ENCODE peak calls at places on chromosome 5, in five cellular contexts. One of them, this sample, is unnamed.

GRCh38 chr5:61328791-61329617 is 3.1 kb upstream of the ZSWIM6 start:
- DNase-seq in fibroblast of villous mesenchyme: peak
- DNase-seq in GM12865: no peak
- DNase-seq in bronchial epithelial cell: no peak
- DNase-seq in uterus: no peak
- DNase-seq in this sample: no peak

GRCh38 chr5:103366938-103367549 is 108.5 kb downstream of the MACIR start:
- DNase-seq in GM12865: no peak
- DNase-seq in uterus: no peak
- DNase-seq in fibroblast of villous mesenchyme: no peak
- DNase-seq in bronchial epithelial cell: no peak
- DNase-seq in this sample: no peak

GRCh38 chr5:159581502-159582249 is 251.4 kb upstream of the IL12B start:
- DNase-seq in GM12865: no peak
- DNase-seq in bronchial epithelial cell: peak
- DNase-seq in uterus: no peak
- DNase-seq in fibroblast of villous mesenchyme: peak
- DNase-seq in this sample: peak

GRCh38 chr5:154412925-154413324 is 32.9 kb upstream of the SAP30L start:
- DNase-seq in fibroblast of villous mesenchyme: no peak
- DNase-seq in GM12865: no peak
- DNase-seq in bronchial epithelial cell: no peak
- DNase-seq in uterus: no peak
- DNase-seq in this sample: no peak

GRCh38 chr5:145025775-145026174 is 809.4 kb downstream of the PRELID2 start:
- DNase-seq in GM12865: no peak
- DNase-seq in fibroblast of villous mesenchyme: no peak
- DNase-seq in uterus: no peak
- DNase-seq in bronchial epithelial cell: no peak
- DNase-seq in this sample: no peak

GRCh38 chr5:78483809-78484521 is 123.5 kb downstream of the SCAMP1 start:
- DNase-seq in uterus: peak
- DNase-seq in fibroblast of villous mesenchyme: peak
- DNase-seq in GM12865: peak
- DNase-seq in bronchial epithelial cell: peak
- DNase-seq in this sample: peak

GRCh38 chr5:73434921-73435320 is 13.7 kb downstream of the FOXD1 start:
- DNase-seq in GM12865: no peak
- DNase-seq in bronchial epithelial cell: no peak
- DNase-seq in uterus: no peak
- DNase-seq in fibroblast of villous mesenchyme: no peak
- DNase-seq in this sample: no peak

GRCh38 chr5:34486160-34486765 is 169.9 kb upstream of the RAI14 start:
- DNase-seq in fibroblast of villous mesenchyme: peak
- DNase-seq in GM12865: peak
- DNase-seq in bronchial epithelial cell: peak
- DNase-seq in uterus: peak
- DNase-seq in this sample: peak

GRCh38 chr5:171724771-171725609 is 60.6 kb upstream of the SMIM23 start:
- DNase-seq in uterus: no peak
- DNase-seq in fibroblast of villous mesenchyme: peak
- DNase-seq in GM12865: no peak
- DNase-seq in bronchial epithelial cell: peak
- DNase-seq in this sample: peak

GRCh38 chr5:100827481-100827889 is 75.6 kb downstream of the ST8SIA4 start:
- DNase-seq in bronchial epithelial cell: peak
- DNase-seq in fibroblast of villous mesenchyme: peak
- DNase-seq in uterus: no peak
- DNase-seq in GM12865: peak
- DNase-seq in this sample: peak

GRCh38 chr5:27208051-27208450 is 169.7 kb upstream of the CDH9 start:
- DNase-seq in uterus: no peak
- DNase-seq in GM12865: no peak
- DNase-seq in bronchial epithelial cell: no peak
- DNase-seq in fibroblast of villous mesenchyme: no peak
- DNase-seq in this sample: no peak

GRCh38 chr5:52725065-52725746 is 62.5 kb upstream of the ITGA1 start:
- DNase-seq in uterus: no peak
- DNase-seq in fibroblast of villous mesenchyme: peak
- DNase-seq in GM12865: peak
- DNase-seq in bronchial epithelial cell: peak
- DNase-seq in this sample: no peak

GRCh38 chr5:86814907-86815306 is 197.2 kb downstream of the COX7C start:
- DNase-seq in GM12865: no peak
- DNase-seq in uterus: no peak
- DNase-seq in fibroblast of villous mesenchyme: no peak
- DNase-seq in bronchial epithelial cell: no peak
- DNase-seq in this sample: no peak

GRCh38 chr5:67537439-67538342 is 341.1 kb upstream of the CD180 start:
- DNase-seq in GM12865: no peak
- DNase-seq in uterus: peak
- DNase-seq in bronchial epithelial cell: no peak
- DNase-seq in fibroblast of villous mesenchyme: peak
- DNase-seq in this sample: peak

GRCh38 chr5:138946241-138946623 is 71.1 kb upstream of the LRRTM2 start:
- DNase-seq in fibroblast of villous mesenchyme: no peak
- DNase-seq in GM12865: no peak
- DNase-seq in uterus: no peak
- DNase-seq in bronchial epithelial cell: no peak
- DNase-seq in this sample: no peak

GRCh38 chr5:3451961-3452360 is 143.7 kb upstream of the IRX1 start:
- DNase-seq in GM12865: no peak
- DNase-seq in bronchial epithelial cell: no peak
- DNase-seq in fibroblast of villous mesenchyme: no peak
- DNase-seq in uterus: no peak
- DNase-seq in this sample: no peak

DNA sequence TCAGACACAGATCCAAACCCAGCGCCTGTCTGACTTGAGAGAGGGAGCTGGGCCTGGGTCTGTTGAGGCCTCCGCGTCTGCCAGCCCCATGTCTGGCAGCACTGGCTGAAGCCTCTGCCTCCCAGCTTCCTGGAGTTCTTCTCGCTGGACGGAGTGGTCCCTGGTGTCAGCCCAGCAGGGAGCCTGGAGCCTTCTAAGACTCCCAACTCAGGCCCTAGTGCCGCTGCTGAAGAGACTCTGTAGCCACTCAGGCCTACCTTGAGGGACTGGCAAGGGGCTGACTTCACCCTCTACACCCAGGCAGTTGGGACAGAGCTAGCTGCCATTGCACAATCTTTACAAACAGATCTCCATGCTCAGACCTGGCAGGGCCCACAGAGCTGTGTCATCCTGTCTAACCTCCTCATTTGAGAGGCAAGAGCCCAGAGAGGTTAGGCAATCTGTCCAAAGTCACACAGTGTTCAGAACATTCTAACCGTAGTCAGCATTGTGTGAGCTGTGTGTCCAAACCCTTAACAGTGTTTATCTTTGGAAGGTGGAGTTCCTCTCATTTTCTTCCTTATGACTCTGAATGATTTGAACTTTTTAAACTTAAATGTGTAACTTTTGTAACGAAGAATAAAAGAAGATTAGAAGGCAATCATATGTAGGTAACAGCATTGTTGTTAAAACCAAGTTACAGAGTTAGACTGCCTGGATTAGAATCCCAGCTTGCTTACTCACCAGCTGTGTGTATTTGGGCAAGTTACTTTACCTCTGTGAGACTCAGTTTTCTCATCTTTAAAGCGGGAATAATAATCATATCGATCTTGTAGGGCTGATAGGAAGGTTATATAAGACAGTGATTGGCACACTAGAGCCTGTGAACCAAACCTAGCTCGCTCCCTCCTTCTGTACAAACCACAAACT is 4.6 kb upstream of the DUSP1 start:
- DNase-seq in uterus: peak
- DNase-seq in fibroblast of villous mesenchyme: peak
- DNase-seq in bronchial epithelial cell: peak
- DNase-seq in GM12865: no peak
- DNase-seq in this sample: peak
- H3K4me3 ChIP-seq in uterus: no peak
- H3K4me3 ChIP-seq in fibroblast of villous mesenchyme: no peak
- H3K4me3 ChIP-seq in bronchial epithelial cell: no peak
- H3K4me3 ChIP-seq in GM12865: no peak
- H3K4me3 ChIP-seq in this sample: no peak

GRCh38 chr5:10289353-10289752 is 18.3 kb downstream of the CMBL start:
- DNase-seq in bronchial epithelial cell: no peak
- DNase-seq in uterus: no peak
- DNase-seq in fibroblast of villous mesenchyme: peak
- DNase-seq in GM12865: no peak
- DNase-seq in this sample: peak
- TF ChIP-seq CTCF in bronchial epithelial cell: no peak
- TF ChIP-seq CTCF in uterus: no peak
- TF ChIP-seq CTCF in fibroblast of villous mesenchyme: no peak
- TF ChIP-seq CTCF in GM12865: no peak
- TF ChIP-seq CTCF in this sample: peak

DNA sequence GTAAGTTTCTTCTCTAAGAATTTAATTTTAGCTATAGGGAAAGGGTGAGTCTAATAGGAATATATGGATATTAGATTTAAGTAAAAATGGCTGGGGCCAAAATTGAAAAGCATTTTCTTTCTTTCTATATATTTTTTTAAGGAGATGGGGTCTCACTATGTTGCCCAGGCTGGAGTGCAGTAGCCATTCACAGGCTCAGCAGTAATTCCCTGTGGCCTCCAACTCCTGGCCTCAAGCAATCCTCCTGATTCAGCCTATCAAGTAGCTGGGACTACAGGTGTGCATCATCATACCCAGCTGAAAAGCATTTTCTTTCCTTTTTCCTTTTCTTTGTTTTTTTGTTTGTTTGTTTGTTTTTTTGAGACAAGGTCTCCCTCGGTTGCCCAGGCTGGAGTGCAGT is 41.1 kb downstream of the CSNK1A1 start:
- DNase-seq in bronchial epithelial cell: no peak
- DNase-seq in uterus: no peak
- DNase-seq in fibroblast of villous mesenchyme: no peak
- DNase-seq in GM12865: no peak
- DNase-seq in this sample: no peak
- H3K4me3 ChIP-seq in bronchial epithelial cell: no peak
- H3K4me3 ChIP-seq in uterus: no peak
- H3K4me3 ChIP-seq in fibroblast of villous mesenchyme: no peak
- H3K4me3 ChIP-seq in GM12865: no peak
- H3K4me3 ChIP-seq in this sample: no peak

DNA sequence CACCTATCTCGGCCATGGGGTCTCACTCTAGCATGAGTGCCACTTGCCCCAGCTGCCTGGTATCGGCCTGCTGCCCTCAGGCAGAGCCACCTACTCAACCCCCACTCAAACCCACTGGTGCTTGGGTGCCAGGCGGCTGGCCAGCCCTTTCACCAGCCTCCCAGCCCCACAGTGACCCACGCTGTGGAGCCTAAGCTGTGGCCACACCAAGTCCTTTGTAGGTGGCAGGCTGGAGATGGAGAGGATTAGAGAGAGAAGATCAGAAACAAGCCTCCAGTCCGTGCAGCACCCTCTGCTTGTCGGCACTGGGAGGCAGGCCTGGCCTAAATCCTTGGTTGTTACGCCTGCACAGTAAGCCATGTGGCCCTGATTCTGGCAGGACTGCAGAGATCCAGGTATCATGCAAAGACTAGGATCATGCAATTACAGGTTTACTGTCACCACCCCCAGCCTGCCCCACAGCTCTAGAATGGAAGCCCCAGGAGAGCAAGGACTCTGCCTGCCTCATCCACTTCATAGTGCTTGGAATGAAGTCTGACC is 171.7 kb downstream of the COL23A1 start:
- DNase-seq in bronchial epithelial cell: no peak
- DNase-seq in GM12865: no peak
- DNase-seq in fibroblast of villous mesenchyme: no peak
- DNase-seq in uterus: no peak
- DNase-seq in this sample: no peak
- TF ChIP-seq CTCF in bronchial epithelial cell: no peak
- TF ChIP-seq CTCF in GM12865: no peak
- TF ChIP-seq CTCF in fibroblast of villous mesenchyme: no peak
- TF ChIP-seq CTCF in uterus: no peak
- TF ChIP-seq CTCF in this sample: no peak

GRCh38 chr5:107385701-107386100 is 285.0 kb downstream of the EFNA5 start:
- DNase-seq in GM12865: no peak
- DNase-seq in fibroblast of villous mesenchyme: no peak
- DNase-seq in bronchial epithelial cell: no peak
- DNase-seq in uterus: no peak
- DNase-seq in this sample: no peak

GRCh38 chr5:107389769-107390168 is 281.0 kb downstream of the EFNA5 start:
- DNase-seq in uterus: no peak
- DNase-seq in bronchial epithelial cell: peak
- DNase-seq in GM12865: no peak
- DNase-seq in fibroblast of villous mesenchyme: no peak
- DNase-seq in this sample: no peak

GRCh38 chr5:107389130-107389553 is 281.6 kb downstream of the EFNA5 start:
- DNase-seq in bronchial epithelial cell: peak
- DNase-seq in GM12865: peak
- DNase-seq in fibroblast of villous mesenchyme: peak
- DNase-seq in uterus: no peak
- DNase-seq in this sample: peak

GRCh38 chr5:107391787-107392186 is 278.9 kb downstream of the EFNA5 start:
- DNase-seq in GM12865: no peak
- DNase-seq in uterus: no peak
- DNase-seq in bronchial epithelial cell: no peak
- DNase-seq in fibroblast of villous mesenchyme: no peak
- DNase-seq in this sample: no peak

DNA sequence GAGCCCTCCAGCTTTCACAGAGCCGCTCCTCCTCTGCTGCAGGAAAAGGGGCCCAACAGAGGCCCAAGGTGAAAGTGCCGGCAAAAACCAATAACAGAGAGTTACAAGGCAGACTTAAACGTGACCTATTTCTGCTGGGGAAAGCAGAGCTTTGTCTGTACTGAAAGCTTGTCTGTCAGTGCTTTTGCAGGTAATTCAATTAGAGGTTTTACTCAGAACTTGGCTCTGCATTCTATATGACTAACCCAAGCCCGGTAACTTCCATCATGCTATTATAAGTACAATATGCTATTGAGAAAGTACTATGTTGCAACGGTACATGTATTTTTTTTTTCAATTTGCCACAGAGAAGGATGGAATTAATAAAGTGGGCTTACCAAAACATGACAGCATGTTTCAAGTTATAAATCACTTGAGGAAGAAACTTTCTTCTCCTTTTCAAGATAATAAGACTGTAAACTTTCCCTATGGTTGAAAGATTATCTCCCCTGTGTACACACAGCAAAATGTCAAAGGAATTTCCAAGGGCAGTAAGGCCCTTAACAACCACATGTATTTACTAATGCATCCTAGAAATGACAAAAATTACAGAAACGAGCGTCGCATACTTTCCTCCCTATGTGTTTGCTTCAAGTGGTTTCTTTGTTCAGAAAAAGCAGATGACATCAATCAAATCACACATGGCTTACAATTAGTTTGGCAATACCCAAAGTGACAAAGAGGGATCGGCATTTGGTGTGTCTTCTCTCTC is 282.5 kb downstream of the EFNA5 start:
- DNase-seq in fibroblast of villous mesenchyme: peak
- DNase-seq in bronchial epithelial cell: peak
- DNase-seq in uterus: no peak
- DNase-seq in GM12865: peak
- DNase-seq in this sample: peak
- H3K4me3 ChIP-seq in fibroblast of villous mesenchyme: no peak
- H3K4me3 ChIP-seq in bronchial epithelial cell: no peak
- H3K4me3 ChIP-seq in uterus: no peak
- H3K4me3 ChIP-seq in GM12865: peak
- H3K4me3 ChIP-seq in this sample: no peak

This sample was measured in fibroblast of mammary gland.